ENCODE peak calls at places on chromosomes 7 and 10, in four cellular contexts. E is BE2C, C is cardiac muscle cell, S is BJ. X is an unnamed sample.

GRCh38 chr7:29254663-29255062 is 60.1 kb downstream of the CHN2 start:
- DNase-seq in C (peak), S (no peak), E (no peak), X (no peak)

GRCh38 chr7:8211725-8212096 is 50.3 kb downstream of the ICA1 start:
- DNase-seq in C (peak), S (no peak), E (no peak), X (no peak)

GRCh38 chr7:129612112-129613015 is 844 bp downstream of the NRF1 start:
- DNase-seq in S (no peak), C (peak), E (peak), X (no peak)

GRCh38 chr7:138891446-138891810 is 89.8 kb downstream of the KIAA1549 start:
- DNase-seq in C (no peak), E (no peak), S (peak), X (no peak)

GRCh38 chr10:13882112-13882711 is 295.4 kb downstream of the PRPF18 start:
- DNase-seq in S (peak), E (no peak), C (no peak), X (peak)

GRCh38 chr7:132469681-132470080 is 106.6 kb downstream of the PLXNA4 start:
- DNase-seq in S (no peak), E (no peak), C (no peak), X (no peak)

GRCh38 chr10:33594475-33594874 is 260.0 kb upstream of the NRP1 start:
- DNase-seq in S (no peak), C (no peak), E (no peak), X (no peak)

GRCh38 chr10:43238462-43238861 is 28.4 kb downstream of the RASGEF1A start:
- DNase-seq in E (peak), S (no peak), C (no peak), X (no peak)

GRCh38 chr10:33087142-33087541 is 129.1 kb upstream of the ITGB1 start:
- DNase-seq in S (no peak), E (no peak), C (no peak), X (no peak)

GRCh38 chr10:21368728-21369425 is 156.6 kb downstream of the SKIDA1 start:
- DNase-seq in E (no peak), C (peak), S (no peak), X (no peak)

GRCh38 chr10:21368022-21368582 is 157.4 kb downstream of the SKIDA1 start:
- DNase-seq in E (no peak), C (no peak), S (no peak), X (no peak)

GRCh38 chr10:21369697-21370096 is 155.8 kb downstream of the SKIDA1 start:
- DNase-seq in C (peak), E (no peak), S (no peak), X (no peak)

DNA sequence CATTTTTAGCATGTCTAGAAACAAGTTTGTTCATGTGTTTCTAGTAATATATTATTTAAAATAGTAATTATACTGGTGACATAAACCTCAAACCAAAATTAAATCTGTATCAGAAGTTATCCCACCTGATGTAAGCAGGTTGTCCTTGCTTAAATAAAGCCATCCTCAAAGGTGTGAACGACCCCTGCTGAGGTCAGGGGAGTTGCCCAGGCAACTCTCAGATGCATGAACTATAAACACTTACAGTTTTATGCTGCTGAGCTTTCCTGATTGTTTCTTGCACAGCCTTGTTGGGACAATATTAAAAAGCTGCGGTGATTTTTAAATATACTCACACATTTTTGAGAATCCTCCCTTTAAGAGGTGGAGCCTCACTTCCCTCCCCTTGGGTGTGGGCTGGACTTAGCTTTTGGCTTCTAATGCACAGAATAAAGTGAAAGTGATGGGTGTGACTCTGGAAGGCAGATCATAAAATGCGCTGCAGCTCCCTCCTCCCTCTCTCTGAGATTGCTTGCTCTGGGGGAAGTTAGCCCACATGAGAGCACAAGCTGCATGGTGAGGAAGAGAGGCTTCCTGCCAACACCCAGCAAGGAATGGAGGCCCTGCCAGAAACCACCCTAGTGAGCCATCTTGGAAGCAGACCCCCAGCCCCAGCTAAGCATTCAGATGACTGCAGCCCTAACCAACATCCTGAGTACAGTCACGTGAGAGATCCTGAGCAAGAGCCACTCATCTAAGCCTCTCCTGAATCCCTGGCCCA is 152.7 kb downstream of the SKIDA1 start:
- DNase-seq in E (no peak), S (peak), C (peak), X (peak)
- H3K4me3 ChIP-seq in E (no peak), S (no peak), C (no peak), X (peak)

GRCh38 chr10:61410353-61410752 is 42.8 kb downstream of the TMEM26 start:
- DNase-seq in S (no peak), C (no peak), E (no peak), X (no peak)
- TF ChIP-seq CTCF in S (no peak), C (no peak), E (no peak), X (no peak)

DNA sequence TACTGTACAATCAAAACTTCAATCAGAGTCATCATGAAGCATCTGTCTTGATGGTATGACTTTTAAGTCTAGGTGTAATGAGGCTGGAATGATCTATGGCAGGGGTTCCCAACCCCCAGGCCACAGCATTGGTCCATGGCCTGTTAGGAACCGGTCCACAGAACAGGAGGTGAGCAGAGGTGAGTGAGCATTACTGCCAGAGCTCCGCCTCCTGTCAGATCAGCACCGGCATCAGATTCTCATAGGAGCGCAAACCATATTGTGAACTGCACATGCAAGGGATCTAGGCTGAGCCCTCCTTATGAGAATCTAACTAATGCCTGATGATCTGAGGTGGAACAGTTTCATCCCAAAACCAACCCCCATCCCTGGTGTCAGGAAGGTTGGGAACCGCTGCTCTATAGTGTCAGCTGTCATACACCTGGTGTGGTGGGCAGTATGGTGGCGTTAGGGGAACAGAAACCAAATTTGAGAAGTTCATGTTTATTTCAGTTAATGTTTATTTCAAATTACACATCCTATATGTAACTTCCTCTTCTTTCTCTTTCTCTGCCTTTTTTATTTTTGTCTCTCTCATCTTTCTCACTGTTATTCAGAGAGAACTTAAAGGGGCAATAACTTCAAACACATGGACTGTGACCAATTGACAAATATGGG is 432.6 kb downstream of the TNS3 start:
- DNase-seq in C (no peak), E (no peak), S (no peak), X (no peak)
- H3K4me3 ChIP-seq in C (no peak), E (no peak), S (no peak), X (no peak)

DNA sequence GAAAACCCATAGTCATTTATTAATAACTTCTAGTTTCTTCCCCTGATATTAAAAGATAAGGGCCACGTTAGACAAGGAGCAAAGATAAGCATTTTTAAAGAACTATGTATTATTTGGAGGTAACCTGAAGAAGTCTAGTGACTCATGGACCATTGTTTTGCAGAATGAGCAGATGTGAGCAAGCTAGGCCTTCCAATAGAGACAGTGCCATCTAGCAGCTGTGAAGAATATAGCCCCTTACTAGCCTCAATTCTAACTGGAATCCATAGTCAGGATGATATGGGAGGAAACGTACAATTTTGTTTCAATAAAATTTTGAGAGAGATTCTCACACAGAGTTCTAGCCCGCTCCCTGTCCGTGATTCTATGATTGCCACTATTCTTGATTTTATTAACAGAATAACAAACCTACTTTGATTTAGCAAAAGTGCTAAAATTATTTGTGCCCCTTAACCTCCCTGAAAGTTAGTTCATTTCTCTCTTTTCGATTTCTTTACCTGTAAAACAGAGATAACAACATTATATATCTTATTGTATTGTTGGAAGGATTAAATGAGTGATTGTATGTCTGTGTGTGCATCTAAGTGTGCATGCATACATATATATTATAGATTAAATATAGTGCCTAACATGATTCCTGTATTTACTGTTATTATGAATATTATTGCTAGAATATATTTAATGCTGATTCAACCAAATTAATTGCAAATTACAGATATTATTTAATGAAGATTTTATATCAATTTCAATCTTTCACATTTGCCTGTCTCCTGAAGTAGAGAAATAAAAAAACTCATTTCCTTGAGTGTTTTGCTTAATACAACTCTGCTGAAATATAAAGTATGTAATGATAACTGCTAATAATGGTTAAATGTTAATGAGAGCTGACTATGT is 22.7 kb downstream of the FAM237B start:
- DNase-seq in S (peak), E (peak), C (peak), X (no peak)
- TF ChIP-seq CTCF in S (peak), E (peak), C (peak), X (peak)

DNA sequence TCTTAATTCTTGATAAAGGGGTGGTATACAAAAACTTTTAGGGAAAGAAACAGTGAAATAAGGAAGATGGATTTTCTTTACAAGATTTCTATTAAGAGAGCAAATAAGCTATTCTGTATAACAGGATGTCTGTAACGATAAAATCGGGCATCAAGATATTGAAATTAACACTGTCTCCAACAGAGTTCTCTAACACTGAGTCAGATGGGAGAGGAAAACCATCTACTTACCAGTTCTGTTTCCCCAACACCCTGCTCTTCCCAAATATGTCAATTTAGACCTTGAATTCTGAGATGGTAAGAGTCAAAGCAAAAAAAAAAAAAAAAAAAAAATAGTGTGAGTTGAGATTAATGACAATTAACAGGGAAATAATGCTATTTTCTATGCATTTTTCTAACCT is 23.0 kb downstream of the SMURF1 start:
- DNase-seq in S (no peak), E (no peak), C (no peak), X (no peak)
- H3K4me3 ChIP-seq in S (no peak), E (no peak), C (no peak), X (no peak)

GRCh38 chr7:116492654-116493109 is 6.9 kb upstream of the CAV2 start:
- DNase-seq in E (no peak), S (no peak), C (no peak), X (no peak)

GRCh38 chr7:116494472-116494871 is 5.1 kb upstream of the CAV2 start:
- DNase-seq in E (no peak), S (no peak), C (no peak), X (no peak)

GRCh38 chr7:116496653-116497052 is 2.9 kb upstream of the CAV2 start:
- DNase-seq in C (no peak), E (no peak), S (no peak), X (no peak)

GRCh38 chr7:116497708-116498107 is 1.8 kb upstream of the CAV2 start:
- DNase-seq in E (no peak), S (no peak), C (no peak), X (no peak)

GRCh38 chr7:116495737-116496136 is 3.8 kb upstream of the CAV2 start:
- DNase-seq in S (no peak), C (no peak), E (no peak), X (no peak)
- TF ChIP-seq CTCF in S (no peak), C (no peak), E (no peak), X (no peak)

GRCh38 chr10:28666751-28667467 is 10.4 kb upstream of the BAMBI start:
- DNase-seq in S (no peak), C (no peak), E (no peak), X (no peak)

GRCh38 chr10:28669227-28670173 is 7.8 kb upstream of the BAMBI start:
- DNase-seq in S (no peak), C (no peak), E (no peak), X (no peak)

GRCh38 chr10:28663576-28664368 is 13.5 kb upstream of the BAMBI start:
- DNase-seq in E (peak), C (peak), S (no peak), X (peak)

GRCh38 chr10:28664369-28664740 is 13.0 kb upstream of the BAMBI start:
- DNase-seq in S (no peak), C (no peak), E (no peak), X (peak)

DNA sequence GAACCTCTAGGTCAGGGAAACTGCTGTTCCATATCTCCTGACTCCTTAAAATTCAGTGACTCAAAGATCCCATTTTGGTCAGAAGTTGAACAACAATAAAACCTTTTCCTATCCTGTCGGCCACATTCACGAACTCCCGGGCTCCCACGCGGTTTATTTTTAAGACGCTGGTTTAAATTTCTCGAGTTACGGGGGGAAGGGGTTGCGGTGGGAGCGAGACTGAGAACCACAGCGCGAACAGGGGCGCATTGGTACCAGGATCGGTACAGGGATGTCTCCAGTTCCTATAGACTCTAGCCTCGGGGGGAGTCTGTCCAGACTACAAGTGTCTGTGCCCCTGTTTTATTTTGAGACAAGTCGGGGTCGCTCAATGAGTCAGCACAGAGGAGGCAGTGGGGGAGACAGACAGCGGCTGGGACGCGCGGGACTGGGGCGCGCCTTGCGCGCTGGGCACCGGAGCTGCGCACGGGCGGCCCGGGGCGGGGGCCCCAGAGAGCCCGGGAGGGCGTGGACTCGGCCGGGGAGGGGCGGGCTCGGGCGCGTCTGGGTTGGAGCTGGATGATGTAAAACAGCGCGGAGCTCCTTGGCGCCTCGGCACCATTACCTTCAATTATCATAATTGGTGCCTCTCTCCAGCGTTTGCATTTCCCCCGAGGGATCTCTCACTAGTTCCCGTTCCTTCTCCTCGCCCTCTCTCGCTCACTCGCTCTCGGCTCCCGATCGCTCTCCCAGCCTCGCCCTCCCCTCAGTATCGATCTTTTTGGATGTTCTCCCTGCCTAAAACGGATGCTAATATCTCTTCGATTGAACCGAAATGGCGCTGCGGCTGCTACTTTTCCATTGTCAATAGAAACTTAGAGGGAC is 8.7 kb upstream of the BAMBI start:
- DNase-seq in S (no peak), C (peak), E (peak), X (no peak)
- H3K4me3 ChIP-seq in S (peak), C (peak), E (peak), X (peak)

X was measured in AG04449.